ENCODE peak calls at places on chromosome 18, in ten cellular contexts. T is A549; Q is ovary; S is K562; Y is fibroblast of lung; J is choroid plexus epithelial cell; V is mesothelial cell of epicardium; O is GM23338; E is RWPE1; Z is CD4-positive, alpha-beta T cell. P is an unnamed sample.

GRCh38 chr18:75784413-75784812 is 356.9 kb upstream of the SMIM21 start:
- DNase-seq in T (no peak), Z (no peak), V (no peak), S (no peak), E (no peak), O (no peak), Y (peak), Q (no peak), J (no peak), P (no peak)

GRCh38 chr18:31592520-31593157 is 962 bp downstream of the TTR start:
- DNase-seq in O (no peak), Z (no peak), S (no peak), Q (no peak), Y (no peak), T (no peak), J (no peak), E (no peak), V (no peak), P (no peak)

GRCh38 chr18:13696961-13697360 is 29.4 kb downstream of the FAM210A start:
- DNase-seq in E (no peak), T (no peak), Q (no peak), V (no peak), Y (no peak), J (peak), O (no peak), S (no peak), Z (no peak), P (no peak)

GRCh38 chr18:37270046-37270665 is 295.4 kb downstream of the CELF4 start:
- DNase-seq in J (peak), Q (peak), V (peak), O (peak), S (peak), T (no peak), Z (no peak), Y (peak), E (no peak), P (peak)

GRCh38 chr18:35463050-35463449 is 34.7 kb downstream of the INO80C start:
- DNase-seq in Q (no peak), E (no peak), V (no peak), O (no peak), S (peak), Y (no peak), T (no peak), Z (no peak), J (peak), P (no peak)

GRCh38 chr18:12679183-12679786 is 21.4 kb upstream of the SPIRE1 start:
- DNase-seq in V (no peak), S (no peak), Z (no peak), T (no peak), Q (peak), J (peak), Y (peak), O (no peak), E (no peak), P (peak)

GRCh38 chr18:26307161-26307773 is 81.0 kb downstream of the TAF4B start:
- DNase-seq in V (no peak), Y (peak), Q (no peak), Z (no peak), T (peak), S (peak), E (peak), O (peak), J (peak), P (peak)

GRCh38 chr18:72866572-72866900 is 1.3 kb downstream of the NETO1 start:
- DNase-seq in Y (no peak), V (no peak), J (no peak), T (no peak), Z (no peak), E (no peak), Q (no peak), S (no peak), O (no peak), P (no peak)

GRCh38 chr18:50707841-50708240 is 112.0 kb downstream of the MRO start:
- DNase-seq in V (no peak), O (no peak), Q (no peak), Z (no peak), Y (peak), E (no peak), S (no peak), J (peak), T (no peak), P (no peak)

GRCh38 chr18:78771496-78772368 is 207.9 kb upstream of the SALL3 start:
- DNase-seq in Z (no peak), T (no peak), Y (no peak), O (no peak), E (no peak), J (no peak), Q (no peak), V (no peak), S (no peak), P (no peak)

GRCh38 chr18:38545071-38545470 is 979.5 kb upstream of the CELF4 start:
- DNase-seq in S (no peak), Y (peak), J (peak), V (no peak), Q (no peak), O (peak), E (no peak), T (no peak), Z (no peak), P (peak)

GRCh38 chr18:12027480-12027879 is 46.2 kb downstream of the IMPA2 start:
- DNase-seq in Y (no peak), Z (no peak), V (no peak), T (no peak), O (no peak), Q (no peak), E (no peak), S (no peak), J (no peak), P (no peak)

GRCh38 chr18:41162191-41162590 is 792.8 kb upstream of the PIK3C3 start:
- DNase-seq in O (no peak), Z (no peak), T (no peak), V (no peak), J (no peak), S (no peak), Y (no peak), Q (no peak), E (no peak), P (no peak)

DNA sequence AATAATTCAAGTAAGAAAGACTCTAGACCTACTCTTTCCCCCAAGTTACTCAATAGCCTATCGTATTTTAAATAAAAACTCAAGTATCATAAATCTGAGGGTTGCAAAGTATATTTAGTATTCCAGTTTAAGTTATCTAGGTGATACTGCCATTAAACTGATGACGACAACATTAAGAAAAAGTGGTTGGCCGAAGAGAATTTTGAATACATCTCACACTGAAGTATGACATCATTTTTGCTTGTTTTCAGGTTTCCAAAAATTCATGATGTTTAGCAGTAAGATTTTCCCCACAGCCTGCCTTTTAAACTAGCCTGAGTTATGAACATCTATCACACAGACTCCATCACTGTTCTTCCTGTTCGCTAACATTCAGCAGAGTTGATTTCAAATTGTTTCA is 102.1 kb upstream of the RAB27B start:
- DNase-seq in S (no peak), V (no peak), T (no peak), E (no peak), Z (no peak), J (no peak), O (no peak), Q (no peak), Y (no peak), P (no peak)
- TF ChIP-seq CTCF in S (no peak), V (no peak), T (no peak), E (no peak), Z (no peak), J (no peak), O (no peak), Q (no peak), Y (no peak), P (no peak)

DNA sequence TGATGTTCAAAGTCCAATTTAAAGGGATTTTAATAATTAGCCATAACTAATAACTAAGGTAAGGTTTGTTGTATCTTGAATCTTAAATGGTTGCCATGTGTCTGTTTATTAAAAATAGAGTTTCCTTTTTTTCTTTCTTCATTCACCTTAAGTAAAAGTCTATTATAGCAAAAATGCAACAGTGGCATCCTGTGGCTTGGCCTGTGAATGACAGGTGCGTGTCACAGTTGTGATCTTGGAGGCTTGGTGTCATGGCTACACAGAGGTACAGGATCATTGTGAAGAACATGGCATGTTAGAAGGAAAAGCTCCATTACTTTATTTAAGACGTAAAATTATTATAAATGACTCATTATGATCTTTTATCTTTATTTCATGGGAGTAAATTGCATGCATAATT is 246.1 kb downstream of the BCL2 start:
- DNase-seq in Z (no peak), Y (no peak), Q (no peak), S (no peak), V (no peak), J (no peak), T (no peak), O (no peak), E (no peak), P (no peak)
- TF ChIP-seq CTCF in Z (no peak), Y (no peak), Q (no peak), S (peak), V (no peak), J (no peak), T (no peak), O (peak), E (no peak), P (no peak)

GRCh38 chr18:44324361-44324760 is 356.3 kb upstream of the SETBP1 start:
- DNase-seq in J (no peak), Y (no peak), V (no peak), Z (no peak), O (no peak), T (no peak), S (no peak), Q (no peak), E (no peak), P (no peak)
- TF ChIP-seq CTCF in J (no peak), Y (no peak), V (no peak), Z (no peak), O (no peak), T (no peak), S (no peak), Q (no peak), E (no peak), P (no peak)

GRCh38 chr18:42401131-42401673 is 446.2 kb downstream of the PIK3C3 start:
- DNase-seq in O (peak), Y (no peak), Z (no peak), T (no peak), S (no peak), E (no peak), J (no peak), Q (no peak), V (no peak), P (no peak)
- TF ChIP-seq CTCF in O (peak), Y (no peak), Z (no peak), T (no peak), S (no peak), E (no peak), J (peak), Q (no peak), V (no peak), P (no peak)

GRCh38 chr18:52903858-52904257 is 563.9 kb downstream of the DCC start:
- DNase-seq in V (peak), T (peak), O (peak), S (no peak), Z (no peak), Y (peak), J (peak), Q (no peak), E (peak), P (peak)
- TF ChIP-seq CTCF in V (peak), T (peak), O (peak), S (no peak), Z (no peak), Y (peak), J (peak), Q (no peak), E (peak), P (peak)

GRCh38 chr18:45384137-45384998 is 230.9 kb upstream of the SLC14A2 start:
- DNase-seq in E (peak), V (peak), Q (no peak), T (peak), J (peak), O (peak), S (peak), Z (peak), Y (peak), P (peak)

GRCh38 chr18:45383228-45383627 is 232.0 kb upstream of the SLC14A2 start:
- DNase-seq in Q (no peak), T (no peak), V (no peak), Y (no peak), E (no peak), S (no peak), J (no peak), O (no peak), Z (no peak), P (no peak)

GRCh38 chr18:45386256-45386655 is 229.0 kb upstream of the SLC14A2 start:
- DNase-seq in S (peak), V (peak), T (no peak), J (peak), O (peak), Z (no peak), Y (peak), E (no peak), Q (no peak), P (peak)
- TF ChIP-seq CTCF in S (peak), V (peak), T (no peak), J (peak), O (peak), Z (no peak), Y (peak), E (peak), Q (no peak), P (peak)